ENCODE peak calls at places on chromosomes 12 and 14, in eight cellular contexts. N, C, Z, Q, U, A, P and S are unnamed samples.

GRCh38 chr12:95218852-95219171 is 1.2 kb downstream of the VEZT start:
- DNase-seq in A (peak; percentile 29), C (peak; percentile 72), N (no peak), Z (no peak), P (no peak), Q (peak; percentile 51), U (no peak), S (peak; percentile 20)

GRCh38 chr12:77064891-77065360 is 443 bp downstream of the E2F7 start:
- DNase-seq in N (no peak), P (no peak), Z (no peak), C (no peak), Q (no peak), U (no peak), A (no peak), S (no peak)

GRCh38 chr12:131094831-131095805 is 141.4 kb downstream of the ADGRD1 start:
- DNase-seq in A (no peak), Q (no peak), N (no peak), C (no peak), P (no peak), Z (no peak), U (no peak), S (no peak)

GRCh38 chr12:95764848-95765247 is 25.7 kb downstream of the NTN4 start:
- DNase-seq in Q (no peak), A (no peak), N (no peak), P (no peak), Z (no peak), U (no peak), C (no peak), S (no peak)

GRCh38 chr12:106693421-106693820 is 81.1 kb upstream of the RIC8B start:
- DNase-seq in Z (no peak), N (no peak), Q (no peak), U (no peak), P (no peak), C (no peak), A (no peak), S (no peak)

GRCh38 chr14:76584271-76584702 is 177.0 kb upstream of the VASH1 start:
- DNase-seq in P (no peak), Z (peak; percentile 5), Q (no peak), C (no peak), N (peak; percentile 91), U (peak; percentile 69), A (peak; percentile 81), S (no peak)

GRCh38 chr12:119115296-119115905 is 63.3 kb upstream of the HSPB8 start:
- DNase-seq in A (peak; percentile 13), C (peak; percentile 44), P (peak; percentile 37), Z (peak; percentile 22), N (peak; percentile 43), Q (peak; percentile 50), U (no peak), S (no peak)

GRCh38 chr14:42023452-42023851 is 416.8 kb downstream of the LRFN5 start:
- DNase-seq in A (no peak), U (no peak), Z (no peak), Q (no peak), C (no peak), P (no peak), N (no peak), S (no peak)

GRCh38 chr12:121992059-121992879 is 29.4 kb upstream of the BCL7A start:
- DNase-seq in C (peak; percentile 95), P (peak; percentile 97), U (no peak), Z (peak; percentile 93), Q (peak; percentile 91), A (peak; percentile 46), N (peak; percentile 97), S (no peak)

GRCh38 chr14:71712478-71712877 is 219.8 kb upstream of the RGS6 start:
- DNase-seq in N (no peak), P (no peak), C (no peak), Z (no peak), A (no peak), U (no peak), Q (no peak), S (no peak)

GRCh38 chr12:31585271-31585670 is 5.7 kb downstream of the DENND5B start:
- DNase-seq in U (no peak), Q (peak; percentile 33), C (no peak), Z (no peak), A (no peak), N (no peak), P (peak; percentile 73), S (no peak)

GRCh38 chr12:115730975-115731541 is 546.4 kb downstream of the MED13L start:
- DNase-seq in P (no peak), A (no peak), U (no peak), Q (no peak), N (no peak), C (no peak), Z (no peak), S (no peak)

GRCh38 chr12:122081697-122082221 is 3.2 kb downstream of the MLXIP start:
- DNase-seq in Q (no peak), P (peak; percentile 80), Z (no peak), C (peak; percentile 82), U (no peak), N (peak; percentile 61), A (peak; percentile 62), S (no peak)

GRCh38 chr12:53253298-53253697 is 14.8 kb upstream of the ESPL1 start:
- DNase-seq in N (no peak), A (no peak), C (no peak), Z (no peak), U (no peak), P (no peak), Q (no peak), S (no peak)

GRCh38 chr12:501722-502447 is 42.1 kb downstream of the B4GALNT3 start:
- DNase-seq in A (peak; percentile 6), N (no peak), Q (no peak), U (no peak), Z (no peak), C (no peak), P (no peak), S (no peak)

GRCh38 chr14:69859591-69859990 is 19.6 kb upstream of the SMOC1 start:
- DNase-seq in Q (no peak), P (no peak), Z (no peak), U (no peak), C (no peak), A (no peak), N (no peak), S (no peak)

GRCh38 chr12:56517854-56518253 is 3.8 kb upstream of the RBMS2 start:
- DNase-seq in N (no peak), U (no peak), C (no peak), P (no peak), Q (no peak), Z (no peak), A (peak; percentile 12), S (no peak)
- TF ChIP-seq CTCF in N (no peak), U (no peak), C (no peak), P (no peak), Q (no peak), Z (no peak), A (no peak), S (no peak)

GRCh38 chr12:63348544-63348943 is 197.5 kb upstream of the AVPR1A start:
- DNase-seq in C (no peak), Z (no peak), N (no peak), P (no peak), U (no peak), Q (no peak), A (no peak), S (no peak)
- H3K4me3 ChIP-seq in C (no peak overlapping the region), Z (no peak overlapping the region), N (no peak overlapping the region), P (no peak overlapping the region), U (no peak overlapping the region), Q (no peak overlapping the region), A (no peak overlapping the region), S (no peak overlapping the region)

DNA sequence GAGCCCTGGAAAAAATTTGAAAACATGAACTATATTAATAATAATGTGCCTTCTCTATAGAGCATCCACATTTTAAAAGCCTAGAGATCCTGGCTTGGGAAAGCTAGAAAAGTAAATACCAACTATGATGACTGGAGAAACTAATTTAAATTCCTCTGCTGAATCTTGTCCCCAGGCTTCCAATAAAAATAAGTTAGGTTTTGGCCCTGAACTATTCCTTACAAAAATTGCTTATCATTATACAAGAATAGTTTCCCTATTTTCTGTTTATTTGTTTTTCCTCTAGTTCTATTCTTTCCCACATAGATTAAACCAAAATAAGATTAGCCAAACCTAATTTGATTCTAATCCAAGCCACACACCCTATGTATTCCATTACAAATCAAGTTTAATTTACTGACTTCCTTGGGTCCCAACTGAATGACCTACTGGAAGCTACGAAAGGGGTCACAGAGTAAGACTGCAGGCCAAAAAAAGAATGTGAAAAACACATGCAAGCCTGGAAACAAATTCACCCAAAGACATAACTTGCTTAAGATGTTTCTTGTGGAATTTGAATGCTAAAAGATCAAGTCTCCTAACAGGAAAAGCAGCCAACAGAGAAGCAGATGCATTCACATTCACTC is 133.0 kb downstream of the PAWR start:
- DNase-seq in Q (no peak), U (no peak), P (peak; percentile 69), C (no peak), Z (no peak), A (no peak), N (no peak), S (no peak)
- TF ChIP-seq CTCF in Q (no peak), U (no peak), P (no peak), C (no peak), Z (no peak), A (no peak), N (no peak), S (no peak)

GRCh38 chr12:124929649-124930419 is 15.4 kb upstream of the UBC start:
- DNase-seq in Z (no peak), C (no peak), P (no peak), N (no peak), Q (no peak), A (no peak), U (no peak), S (no peak)

GRCh38 chr12:124928912-124929530 is 14.6 kb upstream of the UBC start:
- DNase-seq in Q (no peak), Z (no peak), U (no peak), C (no peak), P (no peak), N (no peak), A (no peak), S (no peak)

GRCh38 chr12:124927325-124928094 is 13.1 kb upstream of the UBC start:
- DNase-seq in N (peak; percentile 95), Q (peak; percentile 95), U (peak; percentile 84), Z (peak; percentile 70), C (peak; percentile 94), P (peak; percentile 79), A (peak; percentile 94), S (peak; percentile 92)

GRCh38 chr12:124930576-124930975 is 16.1 kb upstream of the UBC start:
- DNase-seq in N (no peak), P (no peak), Q (no peak), Z (no peak), U (no peak), A (no peak), C (no peak), S (no peak)

DNA sequence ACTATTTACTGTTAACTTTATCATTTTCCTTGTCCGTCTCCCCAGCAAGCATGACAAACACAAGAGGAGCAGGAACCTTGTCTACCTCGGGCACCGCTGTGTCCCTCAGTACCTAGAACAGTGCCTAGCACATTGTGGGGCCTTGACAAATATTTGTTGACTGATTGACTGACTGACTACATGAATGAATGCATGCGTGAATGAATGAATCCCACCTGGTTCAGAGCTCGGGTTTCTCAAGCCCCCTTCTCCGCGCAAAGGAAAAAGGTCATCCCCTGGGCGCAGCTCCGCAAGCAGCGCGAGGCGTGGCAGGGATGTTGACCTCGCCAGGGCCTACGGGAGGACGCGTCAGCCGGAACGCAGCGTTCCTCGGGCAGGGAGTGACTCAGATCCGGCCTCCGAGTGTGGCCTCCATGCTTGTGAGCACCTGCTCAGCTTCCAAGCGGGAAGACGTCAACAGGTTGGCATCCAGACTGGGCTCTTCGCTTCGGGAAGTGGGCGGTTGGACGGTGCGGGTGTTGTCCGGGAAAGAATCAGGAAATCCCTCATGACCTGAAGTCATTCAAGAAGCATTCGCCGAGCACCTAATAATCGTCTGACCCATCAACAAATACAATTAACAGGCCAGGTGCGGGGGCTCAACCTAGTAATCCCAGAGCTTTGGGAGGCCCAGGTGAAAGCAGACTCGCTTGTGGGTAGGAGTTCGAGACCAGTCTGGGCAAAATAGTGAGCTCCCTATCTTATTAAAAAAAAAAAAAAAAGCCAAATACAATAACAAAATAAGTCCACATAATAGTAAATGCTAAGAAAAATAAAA is 13.9 kb upstream of the UBC start:
- DNase-seq in N (peak; percentile 94), Q (peak; percentile 98), A (peak; percentile 74), C (peak; percentile 78), U (peak; percentile 63), Z (peak; percentile 51), P (peak; percentile 61), S (peak; percentile 82)
- H3K4me3 ChIP-seq in N (peak overlapping the region; percentile 25), Q (peak overlapping the region; percentile 23), A (no peak overlapping the region), C (peak overlapping the region; percentile 85), U (peak overlapping the region; percentile 21), Z (peak overlapping the region; percentile 64), P (peak overlapping the region; percentile 36), S (peak overlapping the region; percentile 86)